ENCODE peak calls at places on chromosome 22, in six cellular contexts. One of them, this sample, is unnamed.

GRCh38 chr22:19478466-19479357 is at the start of gene UFD1:
- DNase-seq in HCT116: no peak
- DNase-seq in ovary: peak
- DNase-seq in Peyer's patch: peak
- DNase-seq in testis: peak
- DNase-seq in transverse colon: peak
- DNase-seq in this sample: peak

GRCh38 chr22:38056969-38057841 is at the start of gene PICK1:
- DNase-seq in HCT116: peak
- DNase-seq in ovary: peak
- DNase-seq in Peyer's patch: peak
- DNase-seq in testis: peak
- DNase-seq in transverse colon: peak
- DNase-seq in this sample: peak

GRCh38 chr22:45318558-45319318 is 9.0 kb downstream of the FAM118A start:
- DNase-seq in HCT116: no peak
- DNase-seq in ovary: no peak
- DNase-seq in Peyer's patch: no peak
- DNase-seq in testis: no peak
- DNase-seq in transverse colon: no peak
- DNase-seq in this sample: no peak

GRCh38 chr22:17563936-17564391 is 666 bp downstream of the SLC25A18 start:
- DNase-seq in HCT116: no peak
- DNase-seq in ovary: no peak
- DNase-seq in Peyer's patch: no peak
- DNase-seq in testis: peak
- DNase-seq in transverse colon: peak
- DNase-seq in this sample: no peak

GRCh38 chr22:42060489-42060888 is 10.1 kb downstream of the NAGA start:
- DNase-seq in HCT116: no peak
- DNase-seq in ovary: no peak
- DNase-seq in Peyer's patch: no peak
- DNase-seq in testis: no peak
- DNase-seq in transverse colon: no peak
- DNase-seq in this sample: peak

GRCh38 chr22:45612940-45613339 is 58.7 kb upstream of the ATXN10 start:
- DNase-seq in HCT116: no peak
- DNase-seq in ovary: no peak
- DNase-seq in Peyer's patch: no peak
- DNase-seq in testis: no peak
- DNase-seq in transverse colon: no peak
- DNase-seq in this sample: peak

GRCh38 chr22:28930357-28931007 is 47.1 kb downstream of the ZNRF3 start:
- DNase-seq in HCT116: no peak
- DNase-seq in ovary: no peak
- DNase-seq in Peyer's patch: no peak
- DNase-seq in testis: no peak
- DNase-seq in transverse colon: no peak
- DNase-seq in this sample: no peak

GRCh38 chr22:37082251-37082650 is 27.3 kb downstream of the TMPRSS6 start:
- DNase-seq in HCT116: no peak
- DNase-seq in ovary: no peak
- DNase-seq in Peyer's patch: no peak
- DNase-seq in testis: no peak
- DNase-seq in transverse colon: no peak
- DNase-seq in this sample: no peak

GRCh38 chr22:27476729-27477128 is 324.8 kb downstream of the MN1 start:
- DNase-seq in HCT116: peak
- DNase-seq in ovary: no peak
- DNase-seq in Peyer's patch: no peak
- DNase-seq in testis: no peak
- DNase-seq in transverse colon: no peak
- DNase-seq in this sample: no peak

GRCh38 chr22:49983148-49984042 is 22.8 kb downstream of the PIM3 start:
- DNase-seq in HCT116: no peak
- DNase-seq in ovary: no peak
- DNase-seq in Peyer's patch: peak
- DNase-seq in testis: no peak
- DNase-seq in transverse colon: no peak
- DNase-seq in this sample: no peak
- TF ChIP-seq CTCF in HCT116: no peak
- TF ChIP-seq CTCF in ovary: no peak
- TF ChIP-seq CTCF in Peyer's patch: peak
- TF ChIP-seq CTCF in testis: peak
- TF ChIP-seq CTCF in transverse colon: peak
- TF ChIP-seq CTCF in this sample: peak

DNA sequence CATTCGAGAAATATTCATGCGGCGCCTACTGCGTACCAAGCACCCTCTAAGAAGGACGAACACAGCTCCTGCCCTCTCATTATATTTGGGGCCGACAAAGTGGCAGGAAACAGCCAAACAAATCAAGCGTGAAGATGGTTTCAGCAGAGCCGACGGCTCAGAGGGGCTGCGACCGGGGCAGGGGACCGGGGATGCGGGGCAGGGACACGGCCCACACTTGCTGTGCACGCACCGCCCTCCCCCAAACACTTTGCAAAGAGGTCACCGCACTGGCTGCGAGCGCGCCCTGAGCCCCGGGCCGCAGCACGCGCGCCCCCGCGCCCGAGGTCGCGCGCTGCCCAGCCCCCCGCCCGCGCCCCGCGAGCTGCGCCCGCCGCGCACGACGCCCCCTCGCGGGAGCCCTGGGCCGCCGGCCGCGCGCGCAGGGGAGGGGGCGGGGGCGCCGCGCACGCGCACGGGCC is 255 bp upstream of the SYNGR1 start:
- DNase-seq in HCT116: no peak
- DNase-seq in ovary: peak
- DNase-seq in Peyer's patch: no peak
- DNase-seq in testis: peak
- DNase-seq in transverse colon: peak
- DNase-seq in this sample: no peak
- H3K27ac ChIP-seq in HCT116: peak
- H3K27ac ChIP-seq in ovary: peak
- H3K27ac ChIP-seq in Peyer's patch: peak
- H3K27ac ChIP-seq in testis: peak
- H3K27ac ChIP-seq in transverse colon: peak
- H3K27ac ChIP-seq in this sample: no peak

DNA sequence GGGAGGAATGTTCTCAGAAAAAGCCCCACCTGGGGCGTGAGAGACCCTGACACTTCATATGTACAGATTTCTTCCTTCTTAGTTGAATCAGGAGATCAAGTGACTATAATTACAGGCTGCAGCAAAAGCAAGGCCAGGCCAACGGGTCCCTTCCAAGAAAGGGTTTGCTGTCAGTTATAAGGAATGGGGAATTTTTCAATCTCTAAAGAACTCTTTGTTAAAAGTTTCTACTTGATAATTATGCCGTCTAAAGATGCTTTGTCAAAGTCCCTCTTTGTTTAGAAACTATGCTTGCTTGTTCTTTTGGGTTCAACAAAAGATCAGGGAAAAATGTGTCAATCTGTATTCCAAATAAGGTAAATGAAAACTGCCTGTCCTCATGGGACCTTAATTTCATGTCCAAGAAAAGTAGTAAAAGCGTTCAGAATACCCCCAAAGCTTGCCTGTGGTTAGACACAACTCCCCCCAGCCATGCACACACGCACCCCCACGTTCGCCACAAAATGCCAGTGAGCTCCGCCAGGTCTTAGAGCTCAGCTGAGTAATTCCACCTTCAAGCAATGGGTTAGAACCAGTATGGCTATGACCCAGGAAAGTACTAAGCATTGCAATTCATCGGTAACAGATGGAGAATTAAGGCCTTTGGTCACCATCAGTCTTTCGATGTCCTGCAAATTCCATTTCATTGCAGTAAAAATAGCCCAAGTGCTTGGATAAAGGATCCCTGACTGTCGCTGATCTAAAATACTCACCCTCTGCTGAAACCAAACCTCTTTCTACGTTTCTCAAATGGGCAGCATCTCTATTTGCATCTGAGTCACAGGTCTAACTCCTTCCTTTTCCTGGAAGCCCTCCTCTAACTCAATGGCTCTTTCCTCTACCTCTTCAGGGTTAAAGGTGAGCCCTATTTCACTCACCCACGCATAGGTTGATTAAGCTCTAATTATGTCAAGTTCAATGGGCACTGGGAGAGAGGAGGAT is 419.2 kb upstream of the SYN3 start:
- DNase-seq in HCT116: no peak
- DNase-seq in ovary: no peak
- DNase-seq in Peyer's patch: no peak
- DNase-seq in testis: peak
- DNase-seq in transverse colon: no peak
- DNase-seq in this sample: no peak
- TF ChIP-seq POLR2A in HCT116: no peak
- TF ChIP-seq POLR2A in ovary: no peak
- TF ChIP-seq POLR2A in Peyer's patch: no peak
- TF ChIP-seq POLR2A in testis: no peak
- TF ChIP-seq POLR2A in transverse colon: no peak
- TF ChIP-seq POLR2A in this sample: no peak

GRCh38 chr22:26174280-26174679 is 5.0 kb downstream of the SEZ6L start:
- DNase-seq in HCT116: no peak
- DNase-seq in ovary: no peak
- DNase-seq in Peyer's patch: no peak
- DNase-seq in testis: peak
- DNase-seq in transverse colon: no peak
- DNase-seq in this sample: no peak
- TF ChIP-seq CTCF in HCT116: peak
- TF ChIP-seq CTCF in ovary: no peak
- TF ChIP-seq CTCF in Peyer's patch: no peak
- TF ChIP-seq CTCF in testis: no peak
- TF ChIP-seq CTCF in transverse colon: no peak
- TF ChIP-seq CTCF in this sample: no peak

GRCh38 chr22:22867996-22868715 is 19.5 kb upstream of the IGLL5 start:
- DNase-seq in HCT116: no peak
- DNase-seq in ovary: no peak
- DNase-seq in Peyer's patch: no peak
- DNase-seq in testis: no peak
- DNase-seq in transverse colon: no peak
- DNase-seq in this sample: no peak
- H3K27ac ChIP-seq in HCT116: no peak
- H3K27ac ChIP-seq in ovary: no peak
- H3K27ac ChIP-seq in Peyer's patch: no peak
- H3K27ac ChIP-seq in testis: no peak
- H3K27ac ChIP-seq in transverse colon: no peak
- H3K27ac ChIP-seq in this sample: no peak